ENCODE peak calls at places on chromosomes 11 and 22, in four cellular contexts. W is BJ; O is activated effector memory CD4-positive, alpha-beta T cell treated with anti-CD3 and anti-CD28 coated beads, Interleukin-2, amount 50 U/mL, for 16 hours; H is heart right ventricle. R is an unnamed sample.

GRCh38 chr11:45486461-45486860 is 179.0 kb downstream of the CHST1 start:
- DNase-seq in O (no peak), H (no peak), W (no peak), R (no peak)

GRCh38 chr11:1830119-1830499 is 4.7 kb upstream of the SYT8 start:
- DNase-seq in W (no peak), O (peak), H (peak), R (no peak)

GRCh38 chr11:65311197-65311631 is 3.5 kb upstream of the CDC42EP2 start:
- DNase-seq in H (no peak), W (no peak), O (no peak), R (no peak)

GRCh38 chr11:68935516-68936357 is 32.0 kb downstream of the IGHMBP2 start:
- DNase-seq in W (no peak), H (no peak), O (no peak), R (no peak)

GRCh38 chr11:117473692-117474091 is 146.0 kb downstream of the CEP164 start:
- DNase-seq in H (no peak), W (no peak), O (no peak), R (no peak)

GRCh38 chr11:112793416-112793815 is 167.8 kb upstream of the NCAM1 start:
- DNase-seq in W (no peak), O (no peak), H (no peak), R (no peak)

GRCh38 chr11:1458340-1459218 is 28.0 kb downstream of the MOB2 start:
- DNase-seq in H (peak), W (no peak), O (no peak), R (no peak)

GRCh38 chr11:64239662-64240466 is 1.0 kb upstream of the FKBP2 start:
- DNase-seq in O (no peak), W (no peak), H (no peak), R (no peak)

GRCh38 chr22:28843633-28844032 is 39.7 kb upstream of the ZNRF3 start:
- DNase-seq in W (no peak), H (no peak), O (no peak), R (no peak)

GRCh38 chr22:37525073-37525745 is 6.0 kb upstream of the CARD10 start:
- DNase-seq in O (peak), W (peak), H (no peak), R (peak)

GRCh38 chr11:65431452-65432132 is 9.0 kb downstream of the NEAT1 start:
- DNase-seq in W (no peak), O (peak), H (no peak), R (peak)

GRCh38 chr11:116821050-116821918 is 1.8 kb downstream of the APOA4 start:
- DNase-seq in O (no peak), W (no peak), H (no peak), R (no peak)

GRCh38 chr11:72552399-72552910 is 118.1 kb upstream of the CLPB start:
- DNase-seq in H (no peak), O (no peak), W (no peak), R (no peak)

GRCh38 chr11:17076517-17077239 is 789 bp downstream of the RPS13 start:
- DNase-seq in H (no peak), W (no peak), O (no peak), R (no peak)

GRCh38 chr11:61971177-61972111 is 4.0 kb upstream of the FTH1 start:
- DNase-seq in H (peak), O (peak), W (peak), R (peak)

GRCh38 chr11:21295508-21295907 is 626.1 kb downstream of the NELL1 start:
- DNase-seq in W (no peak), O (no peak), H (no peak), R (no peak)